ENCODE peak calls at places on chromosomes 3 and 15, in six cellular contexts. One of them, this sample, is unnamed.

GRCh38 chr3:149442845-149443544 is 31.5 kb upstream of the TM4SF4 start:
- DNase-seq in A549: no peak
- DNase-seq in AG09309: peak
- DNase-seq in transverse colon: no peak
- DNase-seq in foreskin fibroblast: peak
- DNase-seq in esophagus squamous epithelium: no peak
- DNase-seq in this sample: peak

GRCh38 chr15:80556694-80557367 is 138.3 kb upstream of the ABHD17C start:
- DNase-seq in A549: no peak
- DNase-seq in AG09309: no peak
- DNase-seq in transverse colon: no peak
- DNase-seq in foreskin fibroblast: no peak
- DNase-seq in esophagus squamous epithelium: no peak
- DNase-seq in this sample: no peak

GRCh38 chr3:17820704-17821103 is 78.3 kb upstream of the TBC1D5 start:
- DNase-seq in A549: no peak
- DNase-seq in AG09309: no peak
- DNase-seq in transverse colon: no peak
- DNase-seq in foreskin fibroblast: no peak
- DNase-seq in esophagus squamous epithelium: no peak
- DNase-seq in this sample: no peak

GRCh38 chr3:54632834-54633233 is 295.0 kb downstream of the LRTM1 start:
- DNase-seq in A549: no peak
- DNase-seq in AG09309: no peak
- DNase-seq in transverse colon: no peak
- DNase-seq in foreskin fibroblast: no peak
- DNase-seq in esophagus squamous epithelium: no peak
- DNase-seq in this sample: no peak

GRCh38 chr3:152574461-152575079 is 260.4 kb upstream of the P2RY1 start:
- DNase-seq in A549: peak
- DNase-seq in AG09309: peak
- DNase-seq in transverse colon: peak
- DNase-seq in foreskin fibroblast: peak
- DNase-seq in esophagus squamous epithelium: no peak
- DNase-seq in this sample: no peak

GRCh38 chr15:100189849-100190248 is 151.9 kb downstream of the ADAMTS17 start:
- DNase-seq in A549: no peak
- DNase-seq in AG09309: no peak
- DNase-seq in transverse colon: no peak
- DNase-seq in foreskin fibroblast: no peak
- DNase-seq in esophagus squamous epithelium: no peak
- DNase-seq in this sample: no peak

GRCh38 chr3:169510378-169510777 is 153.1 kb downstream of the MECOM start:
- DNase-seq in A549: no peak
- DNase-seq in AG09309: no peak
- DNase-seq in transverse colon: no peak
- DNase-seq in foreskin fibroblast: no peak
- DNase-seq in esophagus squamous epithelium: no peak
- DNase-seq in this sample: no peak

GRCh38 chr3:42698911-42699230 is 3.7 kb downstream of the HHATL start:
- DNase-seq in A549: no peak
- DNase-seq in AG09309: no peak
- DNase-seq in transverse colon: no peak
- DNase-seq in foreskin fibroblast: no peak
- DNase-seq in esophagus squamous epithelium: no peak
- DNase-seq in this sample: no peak

GRCh38 chr3:99875573-99875924 is 57.9 kb downstream of the CMSS1 start:
- DNase-seq in A549: no peak
- DNase-seq in AG09309: no peak
- DNase-seq in transverse colon: no peak
- DNase-seq in foreskin fibroblast: no peak
- DNase-seq in esophagus squamous epithelium: no peak
- DNase-seq in this sample: no peak

GRCh38 chr3:123919353-123919752 is 35.2 kb upstream of the MYLK start:
- DNase-seq in A549: no peak
- DNase-seq in AG09309: no peak
- DNase-seq in transverse colon: no peak
- DNase-seq in foreskin fibroblast: no peak
- DNase-seq in esophagus squamous epithelium: no peak
- DNase-seq in this sample: no peak

GRCh38 chr3:194689493-194689901 is 3.8 kb downstream of the FAM43A start:
- DNase-seq in A549: no peak
- DNase-seq in AG09309: no peak
- DNase-seq in transverse colon: no peak
- DNase-seq in foreskin fibroblast: peak
- DNase-seq in esophagus squamous epithelium: no peak
- DNase-seq in this sample: no peak

GRCh38 chr3:112889357-112889756 is 42.7 kb upstream of the CD200R1L start:
- DNase-seq in A549: no peak
- DNase-seq in AG09309: no peak
- DNase-seq in transverse colon: no peak
- DNase-seq in foreskin fibroblast: no peak
- DNase-seq in esophagus squamous epithelium: no peak
- DNase-seq in this sample: no peak

GRCh38 chr3:182717216-182717615 is 76.1 kb upstream of the ATP11B start:
- DNase-seq in A549: no peak
- DNase-seq in AG09309: no peak
- DNase-seq in transverse colon: peak
- DNase-seq in foreskin fibroblast: no peak
- DNase-seq in esophagus squamous epithelium: no peak
- DNase-seq in this sample: no peak

GRCh38 chr3:168123211-168124173 is 27.8 kb upstream of the GOLIM4 start:
- DNase-seq in A549: no peak
- DNase-seq in AG09309: no peak
- DNase-seq in transverse colon: no peak
- DNase-seq in foreskin fibroblast: no peak
- DNase-seq in esophagus squamous epithelium: no peak
- DNase-seq in this sample: no peak

GRCh38 chr3:72421786-72422185 is 426.5 kb downstream of the SHQ1 start:
- DNase-seq in A549: no peak
- DNase-seq in AG09309: no peak
- DNase-seq in transverse colon: no peak
- DNase-seq in foreskin fibroblast: no peak
- DNase-seq in esophagus squamous epithelium: no peak
- DNase-seq in this sample: no peak

GRCh38 chr15:81825136-81825535 is 220.7 kb downstream of the MEX3B start:
- DNase-seq in A549: no peak
- DNase-seq in AG09309: no peak
- DNase-seq in transverse colon: no peak
- DNase-seq in foreskin fibroblast: no peak
- DNase-seq in esophagus squamous epithelium: no peak
- DNase-seq in this sample: no peak

GRCh38 chr3:69784854-69785523 is 45.7 kb downstream of the MITF start:
- DNase-seq in A549: peak
- DNase-seq in AG09309: peak
- DNase-seq in transverse colon: peak
- DNase-seq in foreskin fibroblast: peak
- DNase-seq in esophagus squamous epithelium: no peak
- DNase-seq in this sample: no peak

GRCh38 chr3:15581471-15582394 is 19.6 kb downstream of the HACL1 start:
- DNase-seq in A549: no peak
- DNase-seq in AG09309: no peak
- DNase-seq in transverse colon: no peak
- DNase-seq in foreskin fibroblast: no peak
- DNase-seq in esophagus squamous epithelium: no peak
- DNase-seq in this sample: no peak

GRCh38 chr3:73446467-73447110 is 178.2 kb downstream of the PDZRN3 start:
- DNase-seq in A549: no peak
- DNase-seq in AG09309: no peak
- DNase-seq in transverse colon: no peak
- DNase-seq in foreskin fibroblast: no peak
- DNase-seq in esophagus squamous epithelium: no peak
- DNase-seq in this sample: no peak

GRCh38 chr15:34182942-34183341 is 27.0 kb downstream of the KATNBL1 start:
- DNase-seq in A549: no peak
- DNase-seq in AG09309: no peak
- DNase-seq in transverse colon: no peak
- DNase-seq in foreskin fibroblast: no peak
- DNase-seq in esophagus squamous epithelium: no peak
- DNase-seq in this sample: no peak

GRCh38 chr15:89197503-89197971 is 23.8 kb downstream of the RLBP1 start:
- DNase-seq in A549: no peak
- DNase-seq in AG09309: no peak
- DNase-seq in transverse colon: peak
- DNase-seq in foreskin fibroblast: no peak
- DNase-seq in esophagus squamous epithelium: no peak
- DNase-seq in this sample: no peak

GRCh38 chr15:35309886-35310285 is 224.8 kb upstream of the NANOGP8 start:
- DNase-seq in A549: no peak
- DNase-seq in AG09309: no peak
- DNase-seq in transverse colon: no peak
- DNase-seq in foreskin fibroblast: peak
- DNase-seq in esophagus squamous epithelium: no peak
- DNase-seq in this sample: no peak

GRCh38 chr3:8608791-8609171 is 35.8 kb downstream of the SSUH2 start:
- DNase-seq in A549: no peak
- DNase-seq in AG09309: no peak
- DNase-seq in transverse colon: no peak
- DNase-seq in foreskin fibroblast: no peak
- DNase-seq in esophagus squamous epithelium: no peak
- DNase-seq in this sample: no peak

GRCh38 chr15:54594115-54594514 is 602.6 kb downstream of the RSL24D1 start:
- DNase-seq in A549: no peak
- DNase-seq in AG09309: no peak
- DNase-seq in transverse colon: no peak
- DNase-seq in foreskin fibroblast: no peak
- DNase-seq in esophagus squamous epithelium: no peak
- DNase-seq in this sample: no peak

GRCh38 chr15:41925209-41925608 is 31.4 kb upstream of the SPTBN5 start:
- DNase-seq in A549: no peak
- DNase-seq in AG09309: no peak
- DNase-seq in transverse colon: no peak
- DNase-seq in foreskin fibroblast: no peak
- DNase-seq in esophagus squamous epithelium: no peak
- DNase-seq in this sample: no peak

GRCh38 chr3:157354722-157355121 is 81.9 kb upstream of the PTX3 start:
- DNase-seq in A549: no peak
- DNase-seq in AG09309: no peak
- DNase-seq in transverse colon: no peak
- DNase-seq in foreskin fibroblast: no peak
- DNase-seq in esophagus squamous epithelium: no peak
- DNase-seq in this sample: no peak
- TF ChIP-seq CTCF in A549: peak
- TF ChIP-seq CTCF in AG09309: peak
- TF ChIP-seq CTCF in transverse colon: no peak
- TF ChIP-seq CTCF in foreskin fibroblast: peak
- TF ChIP-seq CTCF in esophagus squamous epithelium: no peak
- TF ChIP-seq CTCF in this sample: peak

GRCh38 chr3:40528426-40528825 is 3.7 kb downstream of the ZNF621 start:
- DNase-seq in A549: no peak
- DNase-seq in AG09309: no peak
- DNase-seq in transverse colon: no peak
- DNase-seq in foreskin fibroblast: no peak
- DNase-seq in esophagus squamous epithelium: no peak
- DNase-seq in this sample: no peak

GRCh38 chr3:40524222-40524570 is 564 bp upstream of the ZNF621 start:
- DNase-seq in A549: no peak
- DNase-seq in AG09309: no peak
- DNase-seq in transverse colon: no peak
- DNase-seq in foreskin fibroblast: no peak
- DNase-seq in esophagus squamous epithelium: no peak
- DNase-seq in this sample: no peak

GRCh38 chr3:40521254-40521653 is 3.5 kb upstream of the ZNF621 start:
- DNase-seq in A549: no peak
- DNase-seq in AG09309: no peak
- DNase-seq in transverse colon: no peak
- DNase-seq in foreskin fibroblast: no peak
- DNase-seq in esophagus squamous epithelium: no peak
- DNase-seq in this sample: no peak

GRCh38 chr3:40524571-40525285 is at the start of gene ZNF621:
- DNase-seq in A549: peak
- DNase-seq in AG09309: peak
- DNase-seq in transverse colon: peak
- DNase-seq in foreskin fibroblast: peak
- DNase-seq in esophagus squamous epithelium: peak
- DNase-seq in this sample: no peak

DNA sequence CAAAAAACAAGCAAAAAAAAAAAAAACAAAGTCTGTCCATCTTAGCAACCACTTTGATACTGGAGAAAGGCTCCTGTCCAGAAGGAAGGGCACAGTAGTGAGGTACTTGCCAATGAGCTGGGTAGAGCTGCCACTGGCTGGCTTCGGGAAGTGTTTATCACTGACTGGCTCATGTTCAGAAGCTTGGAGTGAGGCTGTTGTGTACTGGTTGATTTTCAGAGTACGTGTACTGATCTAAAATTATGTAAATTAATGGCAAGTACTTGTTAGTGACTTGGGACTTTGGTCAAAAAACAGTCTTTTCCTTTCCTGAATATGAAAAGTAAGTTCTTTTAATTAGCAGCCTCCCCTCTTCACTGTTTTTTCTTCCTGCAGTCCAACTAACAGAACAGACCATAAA is 979 bp upstream of the ZNF621 start:
- DNase-seq in A549: no peak
- DNase-seq in AG09309: no peak
- DNase-seq in transverse colon: no peak
- DNase-seq in foreskin fibroblast: no peak
- DNase-seq in esophagus squamous epithelium: no peak
- DNase-seq in this sample: no peak
- H3K4me3 ChIP-seq in A549: peak
- H3K4me3 ChIP-seq in AG09309: no peak
- H3K4me3 ChIP-seq in transverse colon: no peak
- H3K4me3 ChIP-seq in foreskin fibroblast: no peak
- H3K4me3 ChIP-seq in esophagus squamous epithelium: no peak
- H3K4me3 ChIP-seq in this sample: no peak

DNA sequence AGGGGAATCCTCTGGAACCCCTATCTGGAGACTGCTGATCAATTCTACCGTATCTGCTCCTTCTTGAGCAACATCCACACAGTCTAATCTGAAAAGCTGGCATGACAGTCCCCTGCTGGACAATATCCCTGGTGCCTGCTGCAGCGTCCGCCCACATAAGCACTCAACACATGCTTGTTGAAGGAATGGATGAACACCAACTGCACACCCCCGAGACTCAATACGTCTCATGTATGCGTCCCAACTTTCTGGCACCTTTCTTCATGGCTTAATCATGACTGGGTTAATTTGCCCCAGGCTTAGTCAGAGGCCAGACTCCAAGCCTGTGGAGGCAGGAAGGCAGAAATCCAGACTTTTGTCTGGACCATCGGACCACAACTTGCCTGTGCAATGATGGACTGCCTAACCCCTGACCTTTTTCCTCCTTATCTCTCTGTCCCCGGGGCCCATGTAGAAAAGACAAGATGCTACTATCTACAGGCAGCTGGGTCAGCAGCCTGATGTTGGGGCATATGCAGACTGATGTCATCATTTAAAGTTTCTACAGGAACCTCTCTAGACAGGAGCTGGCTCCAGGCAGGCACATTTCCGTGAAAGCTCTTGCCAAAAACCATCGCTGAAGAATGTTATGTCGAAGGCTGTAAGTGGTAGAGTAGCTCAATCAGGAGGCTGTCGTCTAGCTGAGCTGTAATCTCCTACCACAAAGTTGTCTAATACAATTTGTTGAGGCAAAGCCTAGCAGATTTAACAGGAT is 114.1 kb upstream of the TPM1 start:
- DNase-seq in A549: peak
- DNase-seq in AG09309: peak
- DNase-seq in transverse colon: no peak
- DNase-seq in foreskin fibroblast: peak
- DNase-seq in esophagus squamous epithelium: no peak
- DNase-seq in this sample: peak
- TF ChIP-seq CTCF in A549: peak
- TF ChIP-seq CTCF in AG09309: peak
- TF ChIP-seq CTCF in transverse colon: no peak
- TF ChIP-seq CTCF in foreskin fibroblast: peak
- TF ChIP-seq CTCF in esophagus squamous epithelium: no peak
- TF ChIP-seq CTCF in this sample: peak

GRCh38 chr15:99100245-99101173 is 4.4 kb upstream of the SYNM start:
- DNase-seq in A549: peak
- DNase-seq in AG09309: no peak
- DNase-seq in transverse colon: peak
- DNase-seq in foreskin fibroblast: peak
- DNase-seq in esophagus squamous epithelium: no peak
- DNase-seq in this sample: no peak
- H3K4me3 ChIP-seq in A549: peak
- H3K4me3 ChIP-seq in AG09309: peak
- H3K4me3 ChIP-seq in transverse colon: peak
- H3K4me3 ChIP-seq in foreskin fibroblast: peak
- H3K4me3 ChIP-seq in esophagus squamous epithelium: peak
- H3K4me3 ChIP-seq in this sample: peak